ENCODE peak calls at places on chromosomes 5 and 9, in nine cellular contexts. M is astrocyte, K is fibroblast of lung, P is ovary, O is IMR-90, D is PC-3, A is breast epithelium, J is Panc1, F is uterus. R is an unnamed sample. For H3K4me1, the result is how much of the 10 kb centered on the place peaks cover.

GRCh38 chr9:93575706-93576295 is 583 bp upstream of the PHF2 start:
- DNase-seq in M (no peak), K (peak), P (peak), O (peak), D (no peak), A (no peak), J (no peak), F (peak), R (peak)

GRCh38 chr5:74414228-74414627 is 226.3 kb downstream of the ENC1 start:
- DNase-seq in M (no peak), K (no peak), P (no peak), O (no peak), D (no peak), A (no peak), J (no peak), F (no peak), R (no peak)

GRCh38 chr9:35856882-35857281 is 13.3 kb downstream of the OR13J1 start:
- DNase-seq in M (no peak), K (no peak), P (no peak), O (no peak), D (no peak), A (no peak), J (no peak), F (no peak), R (no peak)

GRCh38 chr5:131252824-131253171 is 11.1 kb upstream of the CDC42SE2 start:
- DNase-seq in M (no peak), K (no peak), P (no peak), O (no peak), D (no peak), A (no peak), J (no peak), F (peak), R (no peak)

GRCh38 chr5:156779436-156779835 is 70.7 kb upstream of the PPP1R2B start:
- DNase-seq in M (no peak), K (no peak), P (no peak), O (no peak), D (no peak), A (no peak), J (no peak), F (no peak), R (no peak)

GRCh38 chr9:80839821-80840670 is 849.3 kb downstream of the TLE1 start:
- DNase-seq in M (peak), K (no peak), P (no peak), O (no peak), D (no peak), A (no peak), J (no peak), F (no peak), R (no peak)

GRCh38 chr5:172904643-172905345 is 54.4 kb upstream of the RPL26L1 start:
- DNase-seq in M (peak), K (peak), P (peak), O (peak), D (peak), A (peak), J (no peak), F (peak), R (peak)

GRCh38 chr5:176407456-176408244 is 8.7 kb downstream of the CLTB start:
- DNase-seq in M (no peak), K (no peak), P (no peak), O (no peak), D (no peak), A (no peak), J (no peak), F (no peak), R (no peak)

GRCh38 chr9:118618091-118618490 is 751.1 kb downstream of the BRINP1 start:
- DNase-seq in M (no peak), K (no peak), P (no peak), O (no peak), D (no peak), A (no peak), J (no peak), F (no peak), R (no peak)

GRCh38 chr9:36566813-36567217 is 5.9 kb upstream of the MELK start:
- DNase-seq in M (no peak), K (no peak), P (no peak), O (peak), D (peak), A (no peak), J (no peak), F (no peak), R (no peak)

GRCh38 chr5:90709323-90710148 is 150.9 kb downstream of the ADGRV1 start:
- DNase-seq in M (peak), K (peak), P (peak), O (peak), D (peak), A (no peak), J (peak), F (no peak), R (peak)

GRCh38 chr5:156402387-156402921 is 75.5 kb downstream of the SGCD start:
- DNase-seq in M (peak), K (no peak), P (no peak), O (no peak), D (no peak), A (no peak), J (no peak), F (no peak), R (no peak)

GRCh38 chr9:13847270-13847669 is 466.7 kb downstream of the NFIB start:
- DNase-seq in M (peak), K (no peak), P (no peak), O (no peak), D (no peak), A (no peak), J (no peak), F (peak), R (peak)

GRCh38 chr5:81409845-81410369 is 16.0 kb upstream of the ACOT12 start:
- DNase-seq in M (no peak), K (no peak), P (no peak), O (no peak), D (no peak), A (no peak), J (no peak), F (no peak), R (no peak)

GRCh38 chr5:116736671-116737070 is 162.0 kb upstream of the SEMA6A start:
- DNase-seq in M (no peak), K (no peak), P (no peak), O (no peak), D (no peak), A (no peak), J (no peak), F (no peak), R (no peak)

GRCh38 chr5:116731432-116731831 is 156.8 kb upstream of the SEMA6A start:
- DNase-seq in M (no peak), K (no peak), P (no peak), O (no peak), D (no peak), A (no peak), J (no peak), F (no peak), R (no peak)

GRCh38 chr5:116734717-116735072 is 160.1 kb upstream of the SEMA6A start:
- DNase-seq in M (peak), K (no peak), P (no peak), O (no peak), D (no peak), A (no peak), J (no peak), F (peak), R (peak)

GRCh38 chr5:116732591-116732990 is 158.0 kb upstream of the SEMA6A start:
- DNase-seq in M (no peak), K (no peak), P (no peak), O (no peak), D (no peak), A (no peak), J (no peak), F (no peak), R (no peak)

DNA sequence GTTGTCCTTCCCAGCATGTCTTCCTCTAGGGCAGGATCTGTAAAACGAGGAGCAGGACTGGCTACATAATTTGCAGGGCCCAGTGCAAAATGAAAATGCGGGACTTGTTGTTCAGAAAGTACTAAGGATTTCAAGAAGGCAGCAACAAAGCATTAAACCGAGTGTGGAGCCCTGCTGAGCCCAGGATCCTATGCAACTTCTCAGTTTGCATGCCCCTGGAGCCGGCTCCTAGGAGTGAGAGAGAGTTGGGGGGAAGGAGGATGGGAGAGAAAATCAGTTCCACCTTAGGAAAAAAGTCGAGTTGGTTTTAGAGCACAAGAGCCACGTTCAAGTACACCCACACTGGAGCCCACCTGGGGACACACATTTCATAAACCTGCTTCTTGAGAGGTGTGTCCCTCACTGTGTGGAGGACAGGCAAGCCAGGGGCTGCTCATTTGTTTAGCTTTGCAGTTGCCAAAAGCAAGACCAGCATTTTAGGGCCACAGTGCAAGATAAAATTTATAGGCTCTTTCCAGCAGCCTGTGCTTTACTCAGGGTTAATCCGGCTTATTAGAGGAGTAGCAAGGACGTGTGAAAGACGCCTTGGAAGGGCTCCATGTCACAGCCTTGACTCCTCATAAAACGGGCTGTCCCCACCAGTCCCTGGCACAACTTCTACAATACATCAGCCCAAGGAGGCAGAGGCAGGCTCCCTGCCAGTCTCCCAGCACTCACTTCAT is 159.5 kb upstream of the SEMA6A start:
- DNase-seq in M (no peak), K (no peak), P (peak), O (no peak), D (no peak), A (no peak), J (no peak), F (peak), R (no peak)
- H3K4me1 ChIP-seq in M (under half), K (under half), P (under half), O (under half), D (under half), A (under half), J (under half), F (under half), R (under half)

GRCh38 chr9:73154760-73155159 is 3.1 kb downstream of the ANXA1 start:
- DNase-seq in M (no peak), K (no peak), P (no peak), O (peak), D (peak), A (no peak), J (no peak), F (no peak), R (no peak)

GRCh38 chr9:73154271-73154670 is 2.6 kb downstream of the ANXA1 start:
- DNase-seq in M (no peak), K (no peak), P (no peak), O (no peak), D (no peak), A (no peak), J (no peak), F (no peak), R (no peak)

GRCh38 chr9:73156593-73157187 is 5.0 kb downstream of the ANXA1 start:
- DNase-seq in M (no peak), K (no peak), P (no peak), O (no peak), D (no peak), A (no peak), J (no peak), F (no peak), R (no peak)

GRCh38 chr9:73155968-73156592 is 4.4 kb downstream of the ANXA1 start:
- DNase-seq in M (no peak), K (no peak), P (no peak), O (no peak), D (no peak), A (no peak), J (no peak), F (no peak), R (no peak)

GRCh38 chr9:73155389-73155788 is 3.7 kb downstream of the ANXA1 start:
- DNase-seq in M (no peak), K (no peak), P (no peak), O (no peak), D (no peak), A (no peak), J (no peak), F (no peak), R (no peak)
- H3K4me1 ChIP-seq in M (under half), K (under half), P (under half), O (under half), D (under half), A (under half), J (under half), F (under half), R (under half)

DNA sequence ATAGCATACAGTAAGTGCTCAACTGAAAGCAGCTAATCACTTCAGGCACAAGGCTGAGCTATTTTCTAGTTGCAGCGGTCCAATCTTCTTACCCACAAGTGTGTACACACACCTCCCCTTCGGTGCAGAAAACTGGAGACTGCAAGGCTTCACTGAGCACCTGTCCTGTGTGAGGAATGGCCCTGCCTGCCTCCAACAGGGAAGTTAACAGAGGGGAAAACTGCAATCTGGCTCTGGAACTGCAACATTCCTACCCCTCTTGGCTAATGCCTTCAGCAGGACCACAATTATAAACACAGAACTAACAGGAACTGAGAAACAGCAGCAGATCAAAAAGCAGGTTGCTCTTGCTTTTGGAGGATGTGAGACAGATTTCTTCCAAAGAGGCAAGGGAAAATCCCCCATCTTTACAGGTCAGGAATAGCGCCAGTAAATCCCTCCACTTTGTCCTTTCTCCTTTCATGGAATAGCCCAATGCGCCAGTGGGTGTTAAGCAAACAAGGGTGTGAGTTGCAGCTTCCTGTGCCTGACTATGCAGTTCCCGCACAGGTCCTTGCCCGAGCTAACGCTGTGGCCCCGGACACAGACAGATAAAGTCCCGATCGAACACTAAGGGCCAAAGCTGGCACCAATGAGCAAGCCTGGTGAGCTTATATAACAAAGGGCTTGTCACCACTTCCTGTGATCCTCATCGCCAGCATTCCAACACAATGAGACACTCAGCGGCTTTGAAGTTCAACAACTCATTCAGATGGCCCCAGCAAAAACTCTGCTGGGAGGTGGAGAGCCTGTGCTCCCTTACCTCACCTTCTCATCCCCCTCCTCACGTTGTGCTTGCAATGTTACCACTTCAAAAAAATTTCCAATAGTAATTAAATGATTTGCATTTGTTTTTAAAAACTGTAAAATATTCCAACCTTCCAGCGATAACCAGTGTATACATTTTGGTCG is 21.5 kb downstream of the SHB start:
- DNase-seq in M (peak), K (peak), P (no peak), O (peak), D (peak), A (peak), J (peak), F (no peak), R (peak)
- H3K4me1 ChIP-seq in M (under half), K (under half), P (under half), O (under half), D (half or more), A (under half), J (half or more), F (under half), R (under half)

GRCh38 chr5:135386096-135386495 is 12.9 kb downstream of the MACROH2A1 start:
- DNase-seq in M (no peak), K (no peak), P (no peak), O (peak), D (peak), A (no peak), J (no peak), F (no peak), R (peak)

GRCh38 chr5:135384898-135385297 is 14.1 kb downstream of the MACROH2A1 start:
- DNase-seq in M (no peak), K (no peak), P (no peak), O (no peak), D (no peak), A (no peak), J (no peak), F (no peak), R (no peak)

GRCh38 chr5:135382131-135382530 is 16.9 kb downstream of the MACROH2A1 start:
- DNase-seq in M (no peak), K (no peak), P (no peak), O (no peak), D (no peak), A (no peak), J (no peak), F (no peak), R (no peak)

GRCh38 chr5:135385576-135385975 is 13.5 kb downstream of the MACROH2A1 start:
- DNase-seq in M (no peak), K (no peak), P (no peak), O (no peak), D (no peak), A (no peak), J (no peak), F (no peak), R (no peak)

GRCh38 chr5:135383803-135384495 is 15.1 kb downstream of the MACROH2A1 start:
- DNase-seq in M (no peak), K (no peak), P (no peak), O (no peak), D (no peak), A (no peak), J (no peak), F (no peak), R (no peak)
- H3K4me1 ChIP-seq in M (under half), K (under half), P (under half), O (under half), D (under half), A (under half), J (under half), F (under half), R (half or more)

GRCh38 chr5:1796371-1797108 is 3.1 kb downstream of the MRPL36 start:
- DNase-seq in M (no peak), K (no peak), P (no peak), O (no peak), D (no peak), A (no peak), J (no peak), F (no peak), R (no peak)

GRCh38 chr5:1795931-1796330 is 3.7 kb downstream of the MRPL36 start:
- DNase-seq in M (no peak), K (no peak), P (no peak), O (no peak), D (no peak), A (no peak), J (no peak), F (no peak), R (no peak)

GRCh38 chr5:1793966-1794895 is 5.4 kb downstream of the MRPL36 start:
- DNase-seq in M (peak), K (peak), P (no peak), O (peak), D (peak), A (no peak), J (no peak), F (no peak), R (peak)

GRCh38 chr5:1794896-1795290 is 4.7 kb downstream of the MRPL36 start:
- DNase-seq in M (no peak), K (no peak), P (no peak), O (no peak), D (no peak), A (no peak), J (no peak), F (no peak), R (no peak)

GRCh38 chr5:1795506-1795905 is 4.1 kb downstream of the MRPL36 start:
- DNase-seq in M (no peak), K (no peak), P (no peak), O (no peak), D (no peak), A (no peak), J (no peak), F (no peak), R (no peak)
- H3K4me1 ChIP-seq in M (half or more), K (under half), P (under half), O (under half), D (half or more), A (under half), J (under half), F (under half), R (under half)

GRCh38 chr5:154546719-154547118 is 68.7 kb upstream of the HAND1 start:
- DNase-seq in M (no peak), K (no peak), P (no peak), O (no peak), D (no peak), A (no peak), J (no peak), F (no peak), R (no peak)
- H3K4me1 ChIP-seq in M (under half), K (under half), P (under half), O (under half), D (under half), A (under half), J (under half), F (under half), R (under half)

GRCh38 chr9:125968975-125969374 is 221.8 kb downstream of the PBX3 start:
- DNase-seq in M (no peak), K (no peak), P (no peak), O (no peak), D (no peak), A (no peak), J (no peak), F (no peak), R (no peak)
- H3K4me1 ChIP-seq in M (under half), K (under half), P (under half), O (under half), D (under half), A (under half), J (under half), F (under half), R (under half)

DNA sequence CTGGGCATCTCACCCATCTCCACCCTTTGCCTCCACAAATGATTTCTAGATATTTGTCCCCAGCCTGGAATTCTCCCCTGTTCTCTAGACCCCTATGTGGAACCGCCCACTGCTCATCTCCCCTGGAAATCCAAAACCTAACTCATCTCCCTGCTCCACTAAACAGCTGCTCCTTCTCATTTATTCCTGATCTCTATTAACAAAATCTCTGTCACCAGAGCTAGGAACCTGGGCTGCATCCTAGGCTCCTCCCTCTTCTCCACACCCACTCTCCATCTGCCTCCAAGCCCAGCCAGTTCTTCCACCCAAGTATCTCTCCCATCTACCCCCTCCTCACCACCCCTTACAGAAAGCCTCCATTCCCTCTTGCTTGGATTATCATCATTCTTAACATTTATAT is 24.0 kb upstream of the SYNPO start:
- DNase-seq in M (no peak), K (no peak), P (no peak), O (no peak), D (no peak), A (no peak), J (no peak), F (no peak), R (no peak)
- H3K4me1 ChIP-seq in M (under half), K (under half), P (half or more), O (under half), D (under half), A (under half), J (under half), F (under half), R (under half)

GRCh38 chr9:134058716-134059115 is 9.1 kb downstream of the BRD3 start:
- DNase-seq in M (peak), K (no peak), P (no peak), O (peak), D (peak), A (peak), J (no peak), F (peak), R (no peak)
- H3K4me1 ChIP-seq in M (under half), K (under half), P (under half), O (under half), D (under half), A (under half), J (under half), F (under half), R (under half)

R was measured in cardiac muscle cell.